ENCODE peak calls at places on chromosomes 12 and 14, in six cellular contexts. J is fibroblast of villous mesenchyme; M is thoracic aorta; V is omental fat pad; C is CD8-positive, alpha-beta T cell; D is progenitor cell of endocrine pancreas. T is an unnamed sample.

GRCh38 chr14:62894736-62895135 is 150.5 kb downstream of the KCNH5 start:
- DNase-seq in M (no peak), V (no peak), J (no peak), D (no peak), C (no peak), T (no peak)

GRCh38 chr12:116958402-116959197 is 47.9 kb downstream of the FBXW8 start:
- DNase-seq in M (no peak), D (no peak), J (no peak), C (no peak), V (no peak), T (no peak)

GRCh38 chr14:98909251-98909944 is 362.6 kb downstream of the BCL11B start:
- DNase-seq in M (no peak), C (no peak), J (no peak), D (no peak), V (no peak), T (no peak)

GRCh38 chr12:131681257-131681620 is 29.7 kb upstream of the SFSWAP start:
- DNase-seq in V (no peak), D (no peak), M (no peak), J (no peak), C (no peak), T (peak)

GRCh38 chr12:116927244-116927940 is 16.6 kb downstream of the FBXW8 start:
- DNase-seq in J (no peak), V (no peak), D (no peak), M (no peak), C (no peak), T (no peak)

GRCh38 chr12:124469193-124469888 is 98.1 kb downstream of the NCOR2 start:
- DNase-seq in J (no peak), V (no peak), C (peak), M (no peak), D (no peak), T (no peak)

GRCh38 chr14:56199095-56199975 is 81.1 kb downstream of the PELI2 start:
- DNase-seq in M (no peak), D (no peak), C (no peak), V (no peak), J (peak), T (peak)

GRCh38 chr14:69879175-69880047 is at the start of gene SMOC1:
- DNase-seq in J (no peak), C (no peak), V (no peak), M (peak), D (peak), T (peak)

GRCh38 chr12:45257185-45257585 is 41.3 kb downstream of the ANO6 start:
- DNase-seq in C (no peak), M (no peak), D (no peak), J (no peak), V (no peak), T (no peak)

GRCh38 chr12:58341791-58342190 is 400.4 kb downstream of the ATP23 start:
- DNase-seq in D (no peak), C (no peak), V (no peak), J (peak), M (no peak), T (no peak)

GRCh38 chr12:85029456-85029855 is 6.6 kb downstream of the TSPAN19 start:
- DNase-seq in D (no peak), M (no peak), C (no peak), J (peak), V (no peak), T (no peak)

GRCh38 chr12:113097716-113098427 is 37.7 kb downstream of the RASAL1 start:
- DNase-seq in V (no peak), J (peak), C (no peak), M (no peak), D (no peak), T (no peak)

GRCh38 chr12:110590806-110591326 is 7.7 kb upstream of the PPTC7 start:
- DNase-seq in M (no peak), J (peak), D (no peak), V (no peak), C (no peak), T (no peak)

GRCh38 chr14:88987516-88987915 is 163.1 kb downstream of the TTC8 start:
- DNase-seq in J (no peak), V (no peak), M (no peak), C (no peak), D (no peak), T (no peak)

GRCh38 chr14:69877492-69877891 is 1.7 kb upstream of the SMOC1 start:
- DNase-seq in J (peak), M (no peak), V (no peak), D (no peak), C (no peak), T (no peak)

GRCh38 chr12:89951050-89951693 is 242.5 kb upstream of the ATP2B1 start:
- DNase-seq in V (no peak), J (peak), C (peak), D (no peak), M (no peak), T (no peak)

GRCh38 chr14:76090611-76091010 is 61.1 kb upstream of the GPATCH2L start:
- DNase-seq in V (no peak), J (no peak), M (no peak), D (no peak), C (no peak), T (no peak)

GRCh38 chr14:68495101-68495637 is 297.7 kb downstream of the ZFP36L1 start:
- DNase-seq in V (no peak), M (no peak), J (no peak), D (no peak), C (peak), T (no peak)

GRCh38 chr14:87754512-87755223 is 238.3 kb downstream of the GALC start:
- DNase-seq in J (no peak), V (no peak), D (no peak), C (no peak), M (no peak), T (no peak)

GRCh38 chr12:32126720-32127119 is 20.1 kb downstream of the BICD1 start:
- DNase-seq in M (no peak), V (no peak), J (peak), D (no peak), C (no peak), T (no peak)

GRCh38 chr14:67674139-67674479 is 323 bp downstream of the VTI1B start:
- DNase-seq in C (peak), M (no peak), J (peak), D (peak), V (peak), T (peak)

GRCh38 chr14:89368490-89369477 is 48.2 kb downstream of the FOXN3 start:
- DNase-seq in D (no peak), M (no peak), V (no peak), J (no peak), C (no peak), T (no peak)

GRCh38 chr14:57058319-57058718 is 210.4 kb downstream of the EXOC5 start:
- DNase-seq in V (no peak), D (no peak), J (no peak), M (no peak), C (no peak), T (no peak)

GRCh38 chr12:107992870-107993451 is 136.1 kb upstream of the WSCD2 start:
- DNase-seq in V (no peak), C (no peak), M (no peak), J (peak), D (peak), T (no peak)

GRCh38 chr12:3604750-3605638 is 114.0 kb downstream of the PRMT8 start:
- DNase-seq in M (no peak), J (no peak), C (no peak), V (no peak), D (no peak), T (no peak)

GRCh38 chr12:13811061-13811460 is 170.3 kb downstream of the GRIN2B start:
- DNase-seq in V (no peak), M (no peak), J (no peak), C (no peak), D (no peak), T (no peak)

GRCh38 chr12:127823801-127824200 is 443.2 kb upstream of the TMEM132C start:
- DNase-seq in D (no peak), J (no peak), V (no peak), M (no peak), C (no peak), T (peak)

GRCh38 chr12:69987453-69988102 is 162.6 kb downstream of the MYRFL start:
- DNase-seq in M (peak), V (peak), J (peak), C (no peak), D (no peak), T (no peak)

GRCh38 chr12:6644257-6644596 is 3.0 kb downstream of the ACRBP start:
- DNase-seq in C (no peak), M (no peak), J (no peak), D (no peak), V (no peak), T (no peak)

GRCh38 chr14:71365305-71365865 is 458.1 kb downstream of the PCNX1 start:
- DNase-seq in M (no peak), V (no peak), C (no peak), D (no peak), J (peak), T (no peak)

GRCh38 chr14:105247715-105248367 is 492 bp upstream of the BTBD6 start:
- DNase-seq in V (no peak), D (no peak), C (no peak), M (no peak), J (no peak), T (no peak)

GRCh38 chr12:117333331-117334000 is 28.0 kb downstream of the NOS1 start:
- DNase-seq in V (no peak), C (no peak), M (no peak), D (no peak), J (no peak), T (no peak)

GRCh38 chr12:76520348-76520747 is 39.2 kb downstream of the OSBPL8 start:
- DNase-seq in C (no peak), M (no peak), D (no peak), V (no peak), J (no peak), T (no peak)

GRCh38 chr12:131930510-131930909 is 1.4 kb downstream of the PUS1 start:
- DNase-seq in J (no peak), M (no peak), V (no peak), C (no peak), D (no peak), T (no peak)

GRCh38 chr12:101459642-101460346 is 15.3 kb upstream of the SPIC start:
- DNase-seq in V (no peak), D (no peak), M (no peak), C (no peak), J (peak), T (no peak)

GRCh38 chr12:66032739-66033138 is 97.8 kb downstream of the LLPH start:
- DNase-seq in V (no peak), J (no peak), D (no peak), M (no peak), C (no peak), T (no peak)

GRCh38 chr12:66030217-66030781 is 100.3 kb downstream of the LLPH start:
- DNase-seq in D (no peak), M (no peak), J (no peak), V (no peak), C (no peak), T (no peak)

GRCh38 chr12:66036317-66036716 is 94.2 kb downstream of the LLPH start:
- DNase-seq in M (peak), C (no peak), J (peak), V (no peak), D (no peak), T (peak)

DNA sequence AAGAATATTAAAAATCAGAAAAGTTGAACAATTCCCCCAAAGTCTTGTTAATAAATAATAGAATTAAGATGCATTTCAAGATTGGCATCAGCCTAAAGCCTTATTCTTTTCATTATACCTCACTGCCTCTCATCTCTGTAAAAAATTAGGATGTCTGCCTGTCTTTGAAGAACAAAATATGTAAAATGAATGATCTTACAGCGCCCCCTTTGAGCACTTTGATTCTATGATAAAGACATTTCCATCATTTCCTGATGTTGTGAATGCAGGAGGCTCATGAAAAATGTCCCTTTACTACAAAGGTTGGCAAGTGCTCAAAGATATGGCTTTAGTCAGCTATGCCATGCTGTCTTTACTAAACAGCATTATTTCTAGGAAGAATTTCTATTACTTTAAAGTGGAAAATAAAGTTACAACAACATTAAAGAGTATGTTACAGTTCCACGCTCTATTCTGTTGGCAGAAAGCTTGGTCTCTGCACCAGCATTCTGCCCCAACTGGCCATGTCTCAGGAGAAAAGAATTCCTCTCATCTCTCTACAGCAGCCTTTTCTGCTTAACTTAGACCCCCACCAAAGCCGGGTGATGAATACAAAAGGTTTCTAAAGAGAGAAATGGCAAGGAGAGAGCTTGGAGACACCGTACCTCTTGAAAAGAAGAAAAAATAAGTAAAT is 95.1 kb downstream of the LLPH start:
- DNase-seq in M (no peak), V (no peak), J (peak), D (no peak), C (no peak), T (no peak)
- TF ChIP-seq CTCF in M (peak), V (no peak), J (peak), D (peak), C (no peak), T (peak)

GRCh38 chr14:97246648-97247047 is 449.5 kb downstream of the VRK1 start:
- DNase-seq in M (no peak), J (no peak), V (no peak), C (no peak), D (no peak), T (no peak)

GRCh38 chr14:97250925-97251324 is 453.7 kb downstream of the VRK1 start:
- DNase-seq in D (no peak), M (no peak), J (no peak), C (no peak), V (no peak), T (no peak)

GRCh38 chr14:97253756-97254155 is 456.6 kb downstream of the VRK1 start:
- DNase-seq in V (no peak), J (no peak), C (no peak), M (no peak), D (no peak), T (no peak)

GRCh38 chr14:97248973-97249372 is 451.8 kb downstream of the VRK1 start:
- DNase-seq in M (no peak), D (no peak), J (no peak), C (no peak), V (no peak), T (no peak)

DNA sequence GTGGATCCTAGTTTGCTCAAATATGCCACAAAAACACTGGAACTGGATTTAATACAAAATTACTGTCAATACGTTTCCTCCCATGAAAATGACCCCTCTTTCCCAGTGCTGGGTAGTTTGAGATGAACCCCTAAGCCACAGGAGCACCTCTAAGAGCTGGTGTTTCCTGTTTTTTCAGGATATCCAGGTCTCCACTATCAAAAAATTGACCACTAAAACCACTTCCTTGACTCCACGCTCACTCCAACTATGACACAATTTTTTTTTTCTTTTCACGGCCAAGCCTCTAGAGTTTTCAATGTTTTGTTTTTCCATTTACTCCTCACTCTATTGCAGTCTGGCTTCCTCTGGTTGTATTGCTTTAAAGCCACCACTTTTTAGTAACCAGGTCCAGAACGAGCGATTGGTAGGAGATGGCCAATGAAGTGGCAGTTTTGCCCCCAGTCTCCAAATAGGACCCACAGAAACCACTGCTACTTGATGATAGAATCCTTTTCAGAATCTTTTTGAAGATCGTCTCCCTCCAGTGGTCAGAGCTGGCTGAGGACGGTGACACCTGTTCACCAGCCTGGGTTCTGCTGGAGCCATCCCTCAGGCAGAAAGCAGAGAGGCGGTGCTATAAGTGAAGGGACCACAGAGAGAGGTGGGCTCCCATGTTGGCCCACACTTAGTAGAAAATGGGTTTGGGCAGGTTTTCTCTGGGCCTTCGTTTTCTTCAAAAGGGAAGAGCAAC is 454.4 kb downstream of the VRK1 start:
- DNase-seq in D (no peak), J (no peak), C (no peak), V (no peak), M (no peak), T (no peak)
- TF ChIP-seq CTCF in D (no peak), J (no peak), C (no peak), V (no peak), M (no peak), T (no peak)

DNA sequence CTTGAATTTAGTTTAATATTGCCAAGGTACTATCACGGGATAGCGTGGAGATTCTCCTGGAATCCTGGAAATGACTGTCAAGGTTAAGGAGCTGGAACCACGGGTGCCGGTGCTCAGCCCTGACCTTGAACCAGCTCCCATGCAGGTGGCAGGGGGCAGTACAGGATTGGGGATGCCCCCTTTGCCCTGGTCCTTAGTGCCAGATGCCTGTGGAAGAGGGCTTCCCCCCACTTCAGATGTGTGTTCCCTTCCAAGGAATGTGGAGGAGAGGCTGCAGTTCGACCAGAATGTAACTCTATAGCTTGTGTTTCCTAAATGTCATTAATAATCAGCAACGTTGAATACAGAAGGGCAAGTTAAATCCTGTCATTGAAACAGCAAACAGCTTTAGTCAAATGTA is 258.9 kb downstream of the VRK1 start:
- DNase-seq in D (no peak), V (no peak), C (peak), J (no peak), M (no peak), T (no peak)
- TF ChIP-seq CTCF in D (no peak), V (no peak), C (no peak), J (no peak), M (no peak), T (no peak)

DNA sequence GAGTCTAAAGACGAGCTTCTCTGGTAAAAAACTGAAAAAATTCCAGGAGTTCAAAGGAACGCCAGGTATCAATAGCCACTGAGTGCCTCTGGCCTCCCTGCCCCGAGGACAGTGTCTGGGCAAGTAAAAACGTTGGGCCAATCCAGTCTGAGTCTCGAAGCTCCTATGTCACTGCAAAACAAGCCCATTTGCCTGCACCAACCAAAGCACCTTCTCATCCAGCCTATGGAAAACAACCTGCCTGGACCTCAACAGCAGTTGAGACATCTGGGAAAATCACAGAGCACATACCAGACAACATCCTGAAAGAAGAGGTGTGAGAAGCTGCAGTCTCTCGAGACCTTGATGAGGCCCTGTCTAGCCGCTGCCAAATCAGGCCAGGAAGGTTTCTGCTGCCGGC is 56.6 kb downstream of the RNF34 start:
- DNase-seq in M (no peak), D (no peak), J (no peak), V (no peak), C (no peak), T (no peak)
- TF ChIP-seq CTCF in M (no peak), D (no peak), J (no peak), V (no peak), C (no peak), T (no peak)

GRCh38 chr14:31445703-31446102 is 11.6 kb downstream of the DTD2 start:
- DNase-seq in M (no peak), J (no peak), C (no peak), D (no peak), V (no peak), T (no peak)

GRCh38 chr14:31449136-31449535 is 8.2 kb downstream of the DTD2 start:
- DNase-seq in V (no peak), C (no peak), D (no peak), M (no peak), J (no peak), T (no peak)

DNA sequence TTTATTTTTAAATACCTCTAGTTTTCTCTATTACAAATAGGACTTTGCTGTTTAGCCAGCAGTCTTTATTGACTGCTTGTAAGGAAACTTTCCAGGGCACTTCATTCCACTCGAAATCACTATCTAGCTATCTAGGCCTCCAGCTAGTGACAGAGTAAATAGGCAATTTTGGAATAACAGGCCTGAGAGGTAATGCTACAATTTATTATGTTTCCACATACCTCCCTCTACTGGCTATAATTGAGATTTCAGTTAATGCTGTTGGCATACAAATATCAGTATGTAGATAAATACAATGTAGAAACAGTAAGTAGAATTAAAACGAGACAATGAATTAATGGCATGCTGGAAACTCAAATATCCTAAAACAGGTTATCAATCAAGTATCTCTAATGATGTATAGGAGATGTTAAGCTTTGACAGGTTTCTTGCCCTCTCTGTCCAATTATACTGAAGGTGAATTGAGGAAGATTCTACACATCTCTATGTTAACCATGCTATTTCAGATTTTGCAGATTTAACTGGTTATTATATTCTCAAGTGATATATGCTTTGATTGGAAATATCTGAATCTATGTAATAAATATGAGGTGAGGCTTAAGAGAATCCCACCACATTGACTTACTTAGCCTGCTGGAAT is 7.2 kb downstream of the DTD2 start:
- DNase-seq in C (no peak), D (no peak), V (no peak), J (peak), M (no peak), T (no peak)
- TF ChIP-seq CTCF in C (peak), D (peak), V (no peak), J (peak), M (peak), T (peak)

GRCh38 chr14:22844221-22845102 is 8.1 kb downstream of the MMP14 start:
- DNase-seq in V (no peak), D (no peak), C (no peak), M (no peak), J (no peak), T (no peak)
- TF ChIP-seq CTCF in V (no peak), D (no peak), C (no peak), M (no peak), J (no peak), T (no peak)